ENCODE peak calls at places on chromosome 7, in seven cellular contexts. M is stimulated activated CD8-positive, alpha-beta memory T cell treated with anti-CD3 and anti-CD28 coated beads, Interleukin-4, amount 100 ng/mL, for 1 hour; S is iris pigment epithelial cell; R is effector CD4-positive, alpha-beta T cell; E is adrenal gland; A is SW 1271; I is brain microvascular endothelial cell. B is an unnamed sample.

GRCh38 chr7:47147213-47147631 is 434.7 kb downstream of the TNS3 start:
- DNase-seq in A (no peak), S (peak; percentile 77), M (no peak), I (no peak), R (no peak), E (peak; percentile 2), B (no peak)

GRCh38 chr7:52129278-52129677 is 812.7 kb upstream of the COBL start:
- DNase-seq in R (no peak), A (no peak), I (no peak), S (no peak), E (no peak), M (no peak), B (no peak)

GRCh38 chr7:150567168-150567567 is at the start of gene GIMAP4:
- DNase-seq in R (no peak), E (peak; percentile 15), S (no peak), A (no peak), I (no peak), M (no peak), B (no peak)

GRCh38 chr7:46385662-46386309 is 464.7 kb upstream of the IGFBP3 start:
- DNase-seq in S (peak; percentile 88), E (no peak), R (no peak), M (no peak), A (no peak), I (peak; percentile 91), B (no peak)

GRCh38 chr7:55977831-55978230 is 13.4 kb downstream of the NIPSNAP2 start:
- DNase-seq in M (no peak), A (no peak), I (peak; percentile 86), S (peak; percentile 80), R (no peak), E (peak; percentile 47), B (no peak)

GRCh38 chr7:31102973-31103850 is 51.1 kb downstream of the ADCYAP1R1 start:
- DNase-seq in R (no peak), I (no peak), A (no peak), S (no peak), E (no peak), M (no peak), B (no peak)

GRCh38 chr7:155208681-155209477 is 88.8 kb upstream of the INSIG1 start:
- DNase-seq in M (no peak), A (no peak), S (no peak), I (no peak), R (no peak), E (no peak), B (no peak)

GRCh38 chr7:94400022-94400421 is 5.3 kb downstream of the COL1A2 start:
- DNase-seq in A (no peak), S (peak; percentile 21), I (no peak), M (no peak), E (no peak), R (no peak), B (no peak)

GRCh38 chr7:46440186-46440585 is 519.1 kb upstream of the IGFBP3 start:
- DNase-seq in S (no peak), A (no peak), E (no peak), R (no peak), M (no peak), I (no peak), B (no peak)

GRCh38 chr7:100556541-100556940 is 17.2 kb downstream of the SAP25 start:
- DNase-seq in E (peak; percentile 75), A (no peak), M (no peak), I (no peak), S (peak; percentile 66), R (no peak), B (no peak)

GRCh38 chr7:137975223-137975622 is 26.7 kb downstream of the CREB3L2 start:
- DNase-seq in A (no peak), R (no peak), I (peak; percentile 68), M (no peak), E (peak; percentile 55), S (peak; percentile 79), B (no peak)

GRCh38 chr7:156527458-156527890 is 113.1 kb upstream of the RNF32 start:
- DNase-seq in I (no peak), M (no peak), R (no peak), A (no peak), E (no peak), S (no peak), B (no peak)

GRCh38 chr7:55104707-55105433 is 86.1 kb downstream of the EGFR start:
- DNase-seq in R (no peak), S (peak; percentile 57), I (no peak), M (no peak), E (no peak), A (no peak), B (no peak)

GRCh38 chr7:130124711-130125110 is 54.4 kb downstream of the KLHDC10 start:
- DNase-seq in M (no peak), A (no peak), E (no peak), I (no peak), R (no peak), S (no peak), B (no peak)